ENCODE peak calls at places on chromosomes 6 and 20, in nine cellular contexts. D is GM23248, O is mammary epithelial cell, F is Panc1, L is neuronal stem cell, N is ovary, J is astrocyte, G is lower lobe of right lung, U is lung. V is an unnamed sample. For H3K36me3 and H3K27me3, the result is how much of the 10 kb centered on the place peaks cover.

GRCh38 chr6:42278131-42278853 is 60.6 kb upstream of the MRPS10 start:
- DNase-seq in F (no peak), N (no peak), L (no peak), J (no peak), G (no peak), D (no peak), U (no peak), O (no peak), V (peak)

GRCh38 chr6:114367315-114367961 is 24.6 kb upstream of the HS3ST5 start:
- DNase-seq in G (no peak), O (no peak), J (no peak), F (no peak), N (no peak), U (no peak), D (no peak), L (no peak), V (no peak)

GRCh38 chr6:53579338-53579737 is 34.4 kb upstream of the GCLC start:
- DNase-seq in J (no peak), L (no peak), U (no peak), G (no peak), N (no peak), F (no peak), D (no peak), O (no peak), V (no peak)

GRCh38 chr6:170378502-170378901 is 71.9 kb downstream of the FAM120B start:
- DNase-seq in D (no peak), U (no peak), N (no peak), J (no peak), F (no peak), G (no peak), O (no peak), L (no peak), V (no peak)

GRCh38 chr6:34953084-34954025 is 64.3 kb downstream of the ANKS1A start:
- DNase-seq in J (peak), D (peak), U (no peak), L (no peak), N (no peak), G (no peak), O (peak), F (peak), V (no peak)

GRCh38 chr20:25697132-25697446 is 436 bp upstream of the ZNF337 start:
- DNase-seq in U (no peak), D (no peak), O (no peak), G (no peak), J (no peak), N (no peak), L (no peak), F (no peak), V (no peak)

GRCh38 chr6:63464060-63464459 is 108.2 kb upstream of the LOC128125822 start:
- DNase-seq in F (no peak), O (no peak), G (no peak), J (no peak), U (no peak), L (no peak), D (no peak), N (no peak), V (no peak)

GRCh38 chr6:125014157-125014957 is 52.1 kb downstream of the RNF217 start:
- DNase-seq in O (peak), J (peak), L (no peak), F (no peak), G (no peak), U (no peak), N (no peak), D (peak), V (no peak)

GRCh38 chr20:49281059-49281912 is 3.4 kb upstream of the ZNFX1 start:
- DNase-seq in L (no peak), D (peak), J (peak), G (no peak), U (no peak), N (no peak), O (no peak), F (no peak), V (no peak)

GRCh38 chr20:49281913-49282467 is 4.1 kb upstream of the ZNFX1 start:
- DNase-seq in D (no peak), O (no peak), J (no peak), G (no peak), U (no peak), N (no peak), F (no peak), L (no peak), V (no peak)

GRCh38 chr20:49279677-49280462 is 2.0 kb upstream of the ZNFX1 start:
- DNase-seq in L (no peak), G (no peak), N (no peak), J (no peak), U (no peak), F (no peak), O (no peak), D (peak), V (no peak)

GRCh38 chr20:49278817-49279676 is 1.2 kb upstream of the ZNFX1 start:
- DNase-seq in U (peak), J (no peak), F (no peak), O (no peak), G (peak), N (peak), L (no peak), D (peak), V (no peak)

GRCh38 chr20:49280463-49281058 is 2.7 kb upstream of the ZNFX1 start:
- DNase-seq in D (peak), L (no peak), J (no peak), U (no peak), O (no peak), G (no peak), N (no peak), F (no peak), V (no peak)
- H3K36me3 ChIP-seq in D (half or more), L (half or more), J (half or more), U (under half), O (half or more), G (half or more), N (under half), F (half or more), V (half or more)

GRCh38 chr20:52191132-52191435 is 495 bp downstream of the ZFP64 start:
- DNase-seq in J (peak), D (no peak), L (no peak), O (no peak), U (peak), N (no peak), F (no peak), G (no peak), V (no peak)
- H3K27me3 ChIP-seq in J (under half), D (under half), L (under half), O (under half), U (under half), N (under half), F (under half), G (under half), V (under half)

DNA sequence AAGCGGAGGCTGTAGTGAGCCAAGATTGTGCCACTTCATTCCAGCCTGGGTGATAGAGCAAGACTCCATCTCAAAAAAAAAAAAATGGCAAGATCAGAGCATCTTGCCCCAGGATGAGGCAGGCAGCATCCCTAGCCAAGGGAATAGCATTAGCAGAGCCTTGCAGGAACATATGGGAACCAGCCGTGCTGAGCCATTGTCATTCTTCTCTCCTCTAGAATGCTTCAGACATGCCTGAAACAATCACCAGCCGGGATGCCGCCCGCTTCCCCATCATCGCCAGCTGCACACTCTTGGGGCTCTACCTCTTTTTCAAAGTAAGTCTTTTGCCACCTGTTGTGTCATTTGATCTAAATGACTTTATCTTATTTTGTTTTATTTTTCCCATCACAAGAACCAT is 13.0 kb downstream of the HM13 start:
- DNase-seq in O (no peak), G (no peak), N (no peak), J (no peak), U (no peak), F (no peak), L (no peak), D (no peak), V (no peak)
- H3K36me3 ChIP-seq in O (under half), G (half or more), N (under half), J (under half), U (under half), F (under half), L (under half), D (half or more), V (under half)

DNA sequence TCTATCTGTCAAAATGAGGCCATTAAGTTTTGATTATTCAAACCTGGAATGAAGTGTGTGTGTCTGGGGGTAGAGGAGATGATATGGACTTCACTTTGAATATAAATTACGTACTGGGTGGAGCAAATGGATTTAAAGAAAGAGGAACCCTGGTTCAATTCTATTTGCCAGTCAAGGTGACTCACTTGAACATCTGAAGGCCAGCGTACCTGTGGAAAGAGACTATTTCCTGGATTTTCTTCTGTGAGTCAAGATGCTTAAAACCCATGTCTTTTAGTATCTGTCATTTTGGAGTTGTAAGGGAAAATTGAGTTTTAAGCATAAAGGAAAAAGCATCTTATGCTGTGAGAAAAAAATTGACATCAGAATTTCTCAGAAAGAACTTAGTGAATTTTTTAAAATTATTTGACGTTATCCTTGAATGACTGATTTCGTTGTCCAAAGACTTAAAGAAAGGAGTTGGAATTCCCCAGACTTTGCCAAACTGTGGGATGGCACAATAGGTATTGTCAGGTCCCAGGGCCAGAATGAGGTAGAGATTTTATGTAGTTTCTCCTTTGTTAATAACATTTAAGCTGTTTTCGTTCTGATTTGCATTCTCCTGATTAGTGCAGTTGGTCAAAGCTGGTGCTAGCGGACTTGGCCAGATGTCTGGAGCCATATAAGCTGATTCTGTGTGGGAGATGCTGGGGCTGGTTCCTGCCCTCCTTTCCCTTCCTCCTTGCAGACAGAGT is 2.4 kb upstream of the PPP1R14C start:
- DNase-seq in N (no peak), F (no peak), D (no peak), L (no peak), U (no peak), G (no peak), J (no peak), O (peak), V (no peak)
- H3K27me3 ChIP-seq in N (under half), F (under half), D (under half), L (under half), U (under half), G (under half), J (half or more), O (under half), V (under half)

DNA sequence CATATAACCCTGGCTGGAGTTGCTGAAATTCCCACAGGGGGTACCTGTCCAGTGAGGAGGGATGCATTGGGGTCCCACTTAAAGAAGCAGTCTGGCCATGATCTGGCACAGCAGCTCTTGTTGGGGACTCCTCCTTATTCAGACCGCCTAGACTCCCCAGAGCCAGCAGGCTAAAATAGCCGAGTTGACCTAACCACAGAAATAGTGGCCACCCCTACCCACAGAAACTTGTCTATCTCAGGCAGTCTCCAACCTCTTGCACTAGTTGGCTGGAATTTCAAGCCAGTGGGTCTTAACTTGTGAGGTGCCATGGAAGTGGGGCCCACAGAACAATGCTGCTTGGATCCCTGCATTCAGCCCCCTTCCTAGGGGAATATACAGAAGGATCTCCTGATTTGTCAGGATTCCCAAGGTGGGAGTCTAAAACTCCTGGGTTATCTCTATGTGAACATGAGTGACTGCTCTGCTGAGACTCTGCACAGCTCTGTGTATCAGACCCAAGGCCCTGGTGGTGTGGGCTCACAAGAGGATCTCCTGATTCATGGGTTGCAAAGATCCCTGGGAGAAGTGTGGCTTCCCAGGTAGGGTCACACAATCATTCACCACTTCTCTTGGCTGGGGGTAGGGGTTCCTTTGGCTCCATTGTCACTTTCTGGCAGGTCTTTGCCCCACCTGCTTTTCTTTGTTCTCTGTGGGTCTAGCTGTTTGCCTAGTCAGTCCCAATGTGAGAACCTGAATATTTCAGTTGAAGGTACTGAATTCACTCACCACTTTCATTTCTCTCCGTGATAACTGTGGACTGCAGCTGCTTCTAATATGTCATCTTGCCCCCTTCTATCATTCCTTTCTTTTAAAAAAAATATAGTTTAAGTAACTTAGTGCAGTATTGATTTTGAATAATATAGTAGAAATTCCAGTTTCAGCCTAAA is 65.5 kb upstream of the CLVS2 start:
- DNase-seq in J (no peak), N (no peak), O (no peak), U (no peak), F (no peak), G (no peak), L (no peak), D (no peak), V (no peak)
- H3K36me3 ChIP-seq in J (under half), N (under half), O (under half), U (under half), F (under half), G (under half), L (under half), D (under half), V (under half)

GRCh38 chr20:37915800-37916570 is 13.1 kb downstream of the VSTM2L start:
- DNase-seq in D (no peak), F (no peak), J (no peak), O (no peak), U (no peak), N (no peak), L (no peak), G (no peak), V (no peak)
- H3K27me3 ChIP-seq in D (under half), F (under half), J (half or more), O (under half), U (under half), N (under half), L (under half), G (half or more), V (under half)

GRCh38 chr6:167497387-167498056 is 172.6 kb downstream of the TTLL2 start:
- DNase-seq in G (no peak), J (no peak), U (no peak), N (no peak), D (no peak), L (no peak), O (no peak), F (no peak), V (no peak)
- H3K36me3 ChIP-seq in G (under half), J (under half), U (under half), N (under half), D (under half), L (under half), O (under half), F (under half), V (under half)

GRCh38 chr6:50850223-50850751 is 31.6 kb downstream of the TFAP2B start:
- DNase-seq in N (no peak), J (no peak), O (peak), G (no peak), U (no peak), F (no peak), D (no peak), L (no peak), V (no peak)
- H3K27me3 ChIP-seq in N (under half), J (under half), O (under half), G (half or more), U (under half), F (under half), D (under half), L (half or more), V (under half)

DNA sequence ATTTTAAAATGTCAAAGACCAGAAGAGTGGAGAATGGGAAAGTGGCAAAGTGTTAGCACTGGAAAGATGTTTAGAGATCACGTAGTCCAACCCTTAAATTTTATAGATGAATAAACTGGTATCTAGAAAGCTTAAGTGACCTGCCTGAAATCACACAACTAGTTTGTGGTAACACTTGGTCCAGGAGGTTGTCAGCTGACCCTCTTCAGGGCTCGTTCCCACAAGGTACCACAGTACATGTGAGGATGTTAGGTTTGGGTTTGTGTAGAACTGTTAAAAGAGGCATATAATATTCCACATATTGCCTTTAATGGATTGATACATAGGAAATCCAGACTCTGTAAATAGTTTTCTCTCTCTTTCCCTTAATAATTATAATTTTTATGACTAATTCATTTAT is 39.1 kb downstream of the ENPP1 start:
- DNase-seq in D (no peak), O (no peak), U (no peak), N (no peak), J (no peak), G (no peak), L (no peak), F (no peak), V (no peak)
- H3K36me3 ChIP-seq in D (under half), O (under half), U (under half), N (under half), J (under half), G (under half), L (under half), F (under half), V (under half)